ENCODE peak calls at places on chromosomes 12 and 14, in five cellular contexts. V is WERI-Rb-1; N is naive thymus-derived CD4-positive, alpha-beta T cell; Q is left ventricle myocardium inferior; H is CD8-positive, alpha-beta T cell. X is an unnamed sample.

GRCh38 chr12:25997401-25997973 is 39.0 kb downstream of the RASSF8 start:
- DNase-seq in V (no peak), N (no peak), Q (no peak), H (no peak), X (no peak)

GRCh38 chr12:57127101-57127709 is 1.1 kb upstream of the LRP1 start:
- DNase-seq in V (peak), N (peak), Q (peak), H (peak), X (peak)

GRCh38 chr14:105891221-105891602 is 364.8 kb downstream of the TMEM121 start:
- DNase-seq in V (peak), N (no peak), Q (no peak), H (no peak), X (no peak)

GRCh38 chr14:33435911-33436310 is 497.2 kb downstream of the NPAS3 start:
- DNase-seq in V (no peak), N (no peak), Q (no peak), H (no peak), X (no peak)

GRCh38 chr12:47236109-47236714 is 156.5 kb upstream of the AMIGO2 start:
- DNase-seq in V (no peak), N (no peak), Q (no peak), H (no peak), X (no peak)

GRCh38 chr12:102638777-102639176 is 158.4 kb upstream of the IGF1 start:
- DNase-seq in V (no peak), N (no peak), Q (no peak), H (no peak), X (no peak)

GRCh38 chr14:105292810-105293711 is 7.7 kb downstream of the BRF1 start:
- DNase-seq in V (no peak), N (no peak), Q (no peak), H (peak), X (no peak)

GRCh38 chr12:119868992-119869391 is 8.1 kb downstream of the CIT start:
- DNase-seq in V (no peak), N (no peak), Q (no peak), H (no peak), X (no peak)

GRCh38 chr14:69763761-69764510 is 3.0 kb upstream of the SRSF5 start:
- DNase-seq in V (no peak), N (no peak), Q (no peak), H (no peak), X (no peak)

GRCh38 chr14:92633274-92633616 is 115.2 kb downstream of the LGMN start:
- DNase-seq in V (no peak), N (no peak), Q (no peak), H (no peak), X (no peak)

GRCh38 chr14:68675233-68675577 is 117.7 kb downstream of the ZFP36L1 start:
- DNase-seq in V (no peak), N (no peak), Q (no peak), H (no peak), X (no peak)

GRCh38 chr14:68673464-68673863 is 119.4 kb downstream of the ZFP36L1 start:
- DNase-seq in V (no peak), N (no peak), Q (no peak), H (no peak), X (no peak)

GRCh38 chr14:68676511-68676943 is 116.3 kb downstream of the ZFP36L1 start:
- DNase-seq in V (peak), N (no peak), Q (no peak), H (no peak), X (no peak)

GRCh38 chr14:68672609-68673285 is 120.1 kb downstream of the ZFP36L1 start:
- DNase-seq in V (no peak), N (no peak), Q (no peak), H (no peak), X (no peak)

GRCh38 chr14:68674538-68675232 is 118.2 kb downstream of the ZFP36L1 start:
- DNase-seq in V (no peak), N (no peak), Q (no peak), H (no peak), X (no peak)
- H3K27ac ChIP-seq in V (no peak), N (no peak), Q (no peak), H (no peak), X (no peak)

GRCh38 chr14:31489680-31490079 is 1.8 kb upstream of the GPR33 start:
- DNase-seq in V (no peak), N (no peak), Q (no peak), H (no peak), X (no peak)

GRCh38 chr14:31486764-31487163 is 1.1 kb downstream of the GPR33 start:
- DNase-seq in V (no peak), N (no peak), Q (no peak), H (no peak), X (no peak)

GRCh38 chr14:31492759-31493498 is 5.1 kb upstream of the GPR33 start:
- DNase-seq in V (peak), N (no peak), Q (no peak), H (no peak), X (no peak)

GRCh38 chr14:31484754-31485153 is 3.1 kb downstream of the GPR33 start:
- DNase-seq in V (no peak), N (no peak), Q (no peak), H (no peak), X (no peak)

DNA sequence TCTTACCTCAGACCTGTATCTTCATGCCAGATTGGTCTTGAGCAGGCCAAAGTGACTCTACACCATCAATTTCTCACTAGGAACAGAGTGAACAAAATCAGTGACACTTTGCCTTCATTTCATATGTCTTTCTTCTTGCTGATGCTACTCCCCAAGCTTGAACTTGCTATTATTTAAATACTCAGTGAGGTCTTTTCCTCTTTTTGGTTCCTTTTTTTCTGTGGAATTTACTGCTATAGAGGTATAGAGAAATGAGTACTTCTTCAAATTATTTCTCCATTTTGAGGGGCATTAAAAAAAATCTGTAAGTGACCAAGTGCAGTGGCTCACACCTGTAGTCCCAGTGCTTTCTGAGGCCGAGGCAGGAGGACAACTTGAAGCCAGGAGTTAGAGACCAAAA is at the start of gene GPR33:
- DNase-seq in V (no peak), N (no peak), Q (no peak), H (no peak), X (no peak)
- H3K27ac ChIP-seq in V (no peak), N (no peak), Q (no peak), H (no peak), X (no peak)

GRCh38 chr12:19844224-19844623 is 404.9 kb downstream of the AEBP2 start:
- DNase-seq in V (no peak), N (no peak), Q (no peak), H (no peak), X (no peak)

GRCh38 chr12:19847294-19848059 is 408.2 kb downstream of the AEBP2 start:
- DNase-seq in V (no peak), N (no peak), Q (peak), H (no peak), X (no peak)

GRCh38 chr12:19848426-19848825 is 409.1 kb downstream of the AEBP2 start:
- DNase-seq in V (no peak), N (no peak), Q (no peak), H (no peak), X (no peak)

GRCh38 chr12:19849208-19849607 is 409.9 kb downstream of the AEBP2 start:
- DNase-seq in V (no peak), N (no peak), Q (no peak), H (no peak), X (no peak)

GRCh38 chr12:19846561-19846960 is 407.3 kb downstream of the AEBP2 start:
- DNase-seq in V (no peak), N (no peak), Q (no peak), H (no peak), X (no peak)
- H3K27ac ChIP-seq in V (no peak), N (no peak), Q (peak), H (no peak), X (no peak)

GRCh38 chr14:73731111-73731510 is 16.9 kb upstream of the PNMA1 start:
- DNase-seq in V (no peak), N (no peak), Q (no peak), H (no peak), X (no peak)
- H3K27ac ChIP-seq in V (no peak), N (no peak), Q (peak), H (no peak), X (no peak)

X was measured in effector memory CD4-positive, alpha-beta T cell.